ENCODE peak calls at places on chromosome 4, in four cellular contexts. Y, G, I and Z are unnamed samples.

GRCh38 chr4:36651253-36651652 is 369.8 kb downstream of the DTHD1 start:
- DNase-seq in G (no peak), Y (no peak), I (no peak), Z (peak)

GRCh38 chr4:161881370-161881769 is 282.4 kb downstream of the FSTL5 start:
- DNase-seq in Y (no peak), I (no peak), G (no peak), Z (no peak)

GRCh38 chr4:146099585-146099984 is 75.9 kb upstream of the LSM6 start:
- DNase-seq in Y (no peak), G (no peak), I (no peak), Z (no peak)

GRCh38 chr4:159175165-159175988 is 72.5 kb downstream of the RAPGEF2 start:
- DNase-seq in I (peak), G (peak), Y (peak), Z (no peak)

GRCh38 chr4:56410247-56410646 is 23.0 kb upstream of the AASDH start:
- DNase-seq in G (peak), I (peak), Y (peak), Z (no peak)

GRCh38 chr4:148203056-148203898 is 238.9 kb downstream of the NR3C2 start:
- DNase-seq in Y (no peak), I (no peak), G (no peak), Z (no peak)

GRCh38 chr4:61590881-61591280 is 390.8 kb downstream of the ADGRL3 start:
- DNase-seq in G (no peak), Y (no peak), I (no peak), Z (no peak)

GRCh38 chr4:152942346-152942745 is 6.2 kb downstream of the FHDC1 start:
- DNase-seq in I (no peak), Y (no peak), G (no peak), Z (no peak)

GRCh38 chr4:5361968-5362367 is 310.7 kb downstream of the STK32B start:
- DNase-seq in G (no peak), Y (no peak), I (no peak), Z (no peak)

GRCh38 chr4:172709376-172709775 is 459.2 kb upstream of the GALNT7 start:
- DNase-seq in I (no peak), Y (no peak), G (no peak), Z (no peak)

GRCh38 chr4:45944000-45944399 is 179.9 kb downstream of the GABRG1 start:
- DNase-seq in G (no peak), Y (no peak), I (no peak), Z (no peak)

GRCh38 chr4:48243897-48244296 is 25.7 kb downstream of the TEC start:
- DNase-seq in G (no peak), I (no peak), Y (no peak), Z (no peak)

GRCh38 chr4:94642561-94642866 is 115.2 kb upstream of the BMPR1B start:
- DNase-seq in I (no peak), G (no peak), Y (peak), Z (no peak)

GRCh38 chr4:172188248-172188976 is 375.2 kb downstream of the GALNTL6 start:
- DNase-seq in I (no peak), Y (no peak), G (no peak), Z (no peak)

GRCh38 chr4:187478292-187479205 is 517.0 kb upstream of the ZFP42 start:
- DNase-seq in G (peak), Y (peak), I (peak), Z (no peak)

GRCh38 chr4:2255501-2256155 is 6.3 kb downstream of the MXD4 start:
- DNase-seq in G (no peak), I (no peak), Y (no peak), Z (no peak)

GRCh38 chr4:146582864-146583263 is 55.8 kb upstream of the POU4F2 start:
- DNase-seq in G (no peak), Y (peak), I (no peak), Z (no peak)

GRCh38 chr4:101200561-101200960 is 146.8 kb downstream of the PPP3CA start:
- DNase-seq in Y (peak), G (peak), I (peak), Z (no peak)

GRCh38 chr4:109294468-109295020 is 7.9 kb downstream of the COL25A1 start:
- DNase-seq in I (no peak), Y (no peak), G (no peak), Z (no peak)

GRCh38 chr4:832536-832935 is 6.6 kb upstream of the CPLX1 start:
- DNase-seq in I (no peak), G (no peak), Y (no peak), Z (no peak)

GRCh38 chr4:7781361-7781760 is 158.3 kb downstream of the AFAP1 start:
- DNase-seq in G (no peak), Y (peak), I (peak), Z (no peak)

GRCh38 chr4:150794706-150795105 is 212.8 kb downstream of the MAB21L2 start:
- DNase-seq in G (no peak), Y (no peak), I (no peak), Z (no peak)

GRCh38 chr4:105369988-105370387 is 103.9 kb downstream of the PPA2 start:
- DNase-seq in G (no peak), Y (peak), I (no peak), Z (no peak)

GRCh38 chr4:142940614-142941013 is 94.5 kb upstream of the INPP4B start:
- DNase-seq in Y (no peak), I (no peak), G (no peak), Z (no peak)

GRCh38 chr4:34289489-34289888 is 1954.8 kb downstream of the ARAP2 start:
- DNase-seq in Y (no peak), I (no peak), G (peak), Z (no peak)

GRCh38 chr4:143355540-143356217 is 19.0 kb downstream of the GAB1 start:
- DNase-seq in G (no peak), I (peak), Y (peak), Z (no peak)

GRCh38 chr4:16192067-16192466 is 34.2 kb downstream of the TAPT1 start:
- DNase-seq in Y (no peak), I (no peak), G (no peak), Z (no peak)

GRCh38 chr4:1595789-1596325 is 88.3 kb downstream of the FAM53A start:
- DNase-seq in Y (no peak), G (no peak), I (no peak), Z (no peak)

GRCh38 chr4:184536881-184537248 is 62.5 kb upstream of the IRF2 start:
- DNase-seq in I (no peak), G (no peak), Y (no peak), Z (no peak)

GRCh38 chr4:2805712-2806391 is 13.0 kb downstream of the SH3BP2 start:
- DNase-seq in G (no peak), Y (no peak), I (no peak), Z (no peak)